ENCODE peak calls at places on chromosomes 13 and 19, in seven cellular contexts. F, L, I, G, B, R and W are unnamed samples.

GRCh38 chr19:4388171-4389063 is 11.9 kb downstream of the SH3GL1 start:
- DNase-seq in F (peak; percentile 85), L (no peak), I (no peak), G (peak; percentile 49), B (peak; percentile 58), R (no peak), W (peak; percentile 18)

GRCh38 chr13:27599845-27600553 is 20.3 kb downstream of the LNX2 start:
- DNase-seq in F (peak; percentile 84), L (peak; percentile 81), I (peak; percentile 34), G (peak; percentile 23), B (no peak), R (peak; percentile 86), W (peak; percentile 64)

GRCh38 chr13:40503966-40504591 is 162.4 kb downstream of the FOXO1 start:
- DNase-seq in F (peak; percentile 42), L (peak; percentile 99), I (no peak), G (peak; percentile 62), B (no peak), R (peak; percentile 99), W (peak; percentile 96)

GRCh38 chr19:12646551-12646950 is 20.0 kb downstream of the MAN2B1 start:
- DNase-seq in F (peak; percentile 29), L (no peak), I (no peak), G (no peak), B (no peak), R (no peak), W (no peak)

GRCh38 chr13:43984292-43984691 is 104.6 kb downstream of the LACC1 start:
- DNase-seq in F (no peak), L (no peak), I (no peak), G (no peak), B (no peak), R (no peak), W (no peak)

GRCh38 chr13:75495938-75496337 is 14.0 kb upstream of the TBC1D4 start:
- DNase-seq in F (no peak), L (peak; percentile 95), I (no peak), G (no peak), B (no peak), R (peak; percentile 96), W (no peak)

GRCh38 chr19:38877781-38878574 is at the start of gene RINL:
- DNase-seq in F (no peak), L (no peak), I (no peak), G (peak; percentile 56), B (no peak), R (no peak), W (no peak)

GRCh38 chr13:112891477-112892401 is 77.3 kb upstream of the MCF2L start:
- DNase-seq in F (no peak), L (no peak), I (no peak), G (peak; percentile 41), B (peak; percentile 95), R (no peak), W (no peak)

GRCh38 chr19:47813304-47813994 is 8.3 kb upstream of the CRX start:
- DNase-seq in F (peak; percentile 49), L (no peak), I (peak; percentile 61), G (peak; percentile 87), B (peak; percentile 95), R (peak; percentile 32), W (peak; percentile 32)

GRCh38 chr19:56132316-56132822 is 8.7 kb upstream of the ZNF444 start:
- DNase-seq in F (peak; percentile 22), L (peak; percentile 64), I (no peak), G (peak; percentile 42), B (peak; percentile 91), R (peak; percentile 70), W (no peak)

GRCh38 chr13:40878823-40879222 is 89.4 kb downstream of the SLC25A15 start:
- DNase-seq in F (no peak), L (no peak), I (no peak), G (no peak), B (no peak), R (no peak), W (no peak)

GRCh38 chr13:113914333-113915011 is 50.6 kb upstream of the GAS6 start:
- DNase-seq in F (no peak), L (no peak), I (no peak), G (no peak), B (no peak), R (no peak), W (no peak)
- H3K36me3 ChIP-seq in F (no peaks in the 10 kb centered on the region), L (no peaks in the 10 kb centered on the region), I (no peaks in the 10 kb centered on the region), G (no peaks in the 10 kb centered on the region), B (no peaks in the 10 kb centered on the region), R (no peaks in the 10 kb centered on the region), W (no peaks in the 10 kb centered on the region)

DNA sequence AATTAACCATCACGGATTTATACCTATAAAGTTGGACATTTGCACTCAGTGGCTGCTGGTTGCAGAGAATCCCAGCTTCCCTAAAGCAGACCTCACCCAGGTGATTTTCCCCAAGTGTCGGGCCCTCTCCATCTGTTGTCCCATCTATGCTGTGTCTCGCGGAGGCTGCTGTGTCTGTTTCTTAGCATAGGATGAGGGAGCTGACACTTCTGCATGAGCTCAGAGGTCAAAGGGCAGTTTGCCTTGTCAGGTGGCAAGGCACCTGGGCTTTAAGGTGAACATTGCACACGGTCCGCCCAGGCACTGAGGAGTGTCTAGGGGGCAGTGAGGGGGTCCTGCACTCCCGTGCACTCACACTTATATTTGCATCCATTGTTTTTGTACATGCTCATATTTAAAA is 151.6 kb downstream of the ZIC5 start:
- DNase-seq in F (peak; percentile 12), L (no peak), I (no peak), G (peak; percentile 12), B (no peak), R (no peak), W (no peak)
- TF ChIP-seq CTCF in F (no peak), L (no peak), I (no peak), G (no peak), B (no peak), R (no peak), W (no peak)

GRCh38 chr19:51461723-51462161 is 3.5 kb upstream of the SIGLEC8 start:
- DNase-seq in F (no peak), L (no peak), I (no peak), G (no peak), B (no peak), R (no peak), W (no peak)

GRCh38 chr19:51458051-51458645 is at the start of gene SIGLEC8:
- DNase-seq in F (no peak), L (no peak), I (no peak), G (no peak), B (no peak), R (no peak), W (no peak)

GRCh38 chr19:51462276-51462675 is 4.0 kb upstream of the SIGLEC8 start:
- DNase-seq in F (no peak), L (no peak), I (no peak), G (no peak), B (no peak), R (no peak), W (no peak)

GRCh38 chr19:51458899-51459592 is 792 bp upstream of the SIGLEC8 start:
- DNase-seq in F (no peak), L (no peak), I (no peak), G (no peak), B (no peak), R (no peak), W (no peak)

DNA sequence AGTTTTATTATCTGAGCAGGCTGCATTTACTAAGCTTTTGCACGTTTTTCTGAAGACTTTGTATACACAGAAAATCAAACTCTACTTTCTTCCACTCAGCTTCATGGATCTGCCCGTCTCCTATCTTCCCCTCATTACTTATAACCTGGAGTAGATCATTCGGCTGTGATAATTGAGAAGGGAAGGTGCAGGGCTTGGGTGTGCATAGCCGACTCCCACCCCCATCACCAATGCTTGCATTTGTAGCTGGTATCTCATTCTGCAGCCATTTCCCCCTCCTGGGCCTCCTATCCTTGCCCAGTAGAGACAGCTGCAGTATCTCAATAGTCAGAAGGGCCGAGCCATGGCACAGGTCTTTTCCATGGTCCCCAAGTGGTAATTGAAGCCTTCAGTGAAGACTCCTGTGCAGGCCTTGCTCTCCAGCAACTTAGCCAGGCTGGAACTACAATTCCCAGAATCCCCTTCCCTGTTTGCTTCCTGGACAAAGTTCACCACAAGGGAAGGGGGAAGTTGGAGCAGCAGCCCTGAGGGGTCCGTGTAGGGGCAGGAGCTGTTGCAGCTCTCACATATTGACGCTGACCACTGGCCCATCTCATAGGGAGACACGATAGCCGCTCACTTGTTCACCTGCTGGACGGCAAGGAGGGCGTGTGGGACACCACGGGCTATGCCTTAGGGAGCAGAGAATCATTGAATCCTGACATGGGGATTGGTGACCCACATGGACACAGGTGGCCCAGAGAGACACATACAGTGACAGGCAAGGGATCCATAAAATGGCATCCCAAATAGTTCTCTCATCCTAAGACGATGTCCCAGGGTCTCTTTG is 2.1 kb upstream of the SIGLEC8 start:
- DNase-seq in F (no peak), L (no peak), I (no peak), G (no peak), B (peak; percentile 13), R (no peak), W (no peak)
- H3K4me2 ChIP-seq in F (peak overlapping the region; percentile 58), L (no peak overlapping the region), I (peak overlapping the region; percentile 34), G (peak overlapping the region; percentile 44), B (no peak overlapping the region), R (no peak overlapping the region), W (no peak overlapping the region)

GRCh38 chr19:19294914-19295313 is 21.8 kb upstream of the TM6SF2 start:
- DNase-seq in F (no peak), L (no peak), I (no peak), G (no peak), B (no peak), R (no peak), W (no peak)

GRCh38 chr19:19296953-19297689 is 23.2 kb downstream of the SUGP1 start:
- DNase-seq in F (no peak), L (no peak), I (no peak), G (no peak), B (no peak), R (no peak), W (no peak)

GRCh38 chr19:19297759-19298158 is 22.6 kb downstream of the SUGP1 start:
- DNase-seq in F (no peak), L (no peak), I (no peak), G (no peak), B (no peak), R (no peak), W (no peak)

GRCh38 chr19:19292607-19293006 is 19.5 kb upstream of the TM6SF2 start:
- DNase-seq in F (no peak), L (no peak), I (no peak), G (no peak), B (no peak), R (no peak), W (no peak)
- H3K36me3 ChIP-seq in F (peaks cover 25% of the 10 kb centered on the region), L (peaks cover 13% of the 10 kb centered on the region), I (peaks cover 14% of the 10 kb centered on the region), G (no peaks in the 10 kb centered on the region), B (no peaks in the 10 kb centered on the region), R (peaks cover 5% of the 10 kb centered on the region), W (peaks cover 20% of the 10 kb centered on the region)

GRCh38 chr13:110946171-110946570 is 31.3 kb upstream of the ANKRD10 start:
- DNase-seq in F (no peak), L (no peak), I (no peak), G (no peak), B (no peak), R (no peak), W (no peak)
- TF ChIP-seq CTCF in F (no peak), L (no peak), I (no peak), G (no peak), B (no peak), R (no peak), W (no peak)

DNA sequence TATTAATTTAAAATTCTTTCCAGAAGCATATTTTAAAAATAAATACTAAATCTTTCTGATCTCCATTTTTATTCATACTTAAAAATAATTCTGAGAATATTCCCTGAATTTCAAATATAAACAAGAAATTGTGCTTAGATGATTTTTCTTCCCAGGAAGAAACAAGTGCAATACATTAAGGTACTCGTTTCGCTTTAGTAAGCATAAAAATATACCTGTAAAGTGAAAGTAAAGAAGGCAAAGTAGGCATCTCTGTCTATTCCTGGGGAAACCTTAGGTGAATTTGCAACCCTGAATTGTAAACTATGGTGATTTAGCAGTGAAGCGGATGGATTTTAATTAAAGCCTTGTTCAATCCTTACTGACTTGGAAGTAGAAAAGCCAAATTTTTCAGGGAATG is 354.2 kb downstream of the DIAPH3 start:
- DNase-seq in F (no peak), L (no peak), I (no peak), G (no peak), B (no peak), R (no peak), W (no peak)
- H3K4me2 ChIP-seq in F (no peak overlapping the region), L (no peak overlapping the region), I (no peak overlapping the region), G (no peak overlapping the region), B (no peak overlapping the region), R (no peak overlapping the region), W (no peak overlapping the region)